ENCODE peak calls at places on chromosome 4, in eight cellular contexts. X is gastrocnemius medialis, S is fibroblast of mammary gland, L is heart right ventricle, O is HCEC 1CT, W is aorta, N is NCI-H524 treated with DMSO at 0.1 percent for 48 hours, G is NCI-H460. A is an unnamed sample.

GRCh38 chr4:139599594-139600374 is 43.8 kb upstream of the SETD7 start:
- DNase-seq in G (peak; percentile 86), X (no peak), O (peak; percentile 70), N (no peak), W (no peak), S (peak; percentile 81), L (no peak), A (no peak)

GRCh38 chr4:81566076-81566663 is 94.5 kb upstream of the RASGEF1B start:
- DNase-seq in G (no peak), X (no peak), L (no peak), N (no peak), S (peak; percentile 7), O (no peak), W (no peak), A (no peak)

GRCh38 chr4:72767903-72768817 is 199.1 kb upstream of the ADAMTS3 start:
- DNase-seq in G (no peak), N (no peak), L (no peak), W (no peak), O (no peak), X (no peak), S (peak; percentile 83), A (no peak)

GRCh38 chr4:159010563-159011260 is 92.2 kb upstream of the RAPGEF2 start:
- DNase-seq in N (no peak), W (peak; percentile 83), L (peak; percentile 64), G (no peak), X (peak; percentile 51), O (peak; percentile 35), S (peak; percentile 91), A (peak; percentile 82)

GRCh38 chr4:8592366-8593267 is at the start of gene CPZ:
- DNase-seq in L (no peak), O (no peak), S (peak; percentile 20), G (no peak), X (no peak), N (no peak), W (peak; percentile 77), A (peak; percentile 37)

GRCh38 chr4:151193414-151193813 is 83.5 kb upstream of the PRSS48 start:
- DNase-seq in X (no peak), G (no peak), N (no peak), L (no peak), W (no peak), S (no peak), O (no peak), A (no peak)

GRCh38 chr4:19329631-19330030 is 922.1 kb upstream of the SLIT2 start:
- DNase-seq in G (no peak), X (no peak), S (peak; percentile 30), W (no peak), O (peak; percentile 43), N (no peak), L (no peak), A (no peak)

GRCh38 chr4:69708211-69708610 is 52.2 kb downstream of the SULT1B1 start:
- DNase-seq in L (no peak), N (no peak), O (no peak), W (no peak), X (no peak), S (peak; percentile 38), G (no peak), A (no peak)

GRCh38 chr4:145435646-145436045 is 46.0 kb upstream of the SMAD1 start:
- DNase-seq in W (no peak), O (no peak), S (no peak), X (no peak), N (no peak), G (no peak), L (no peak), A (no peak)

GRCh38 chr4:151806511-151806927 is 45.7 kb upstream of the GATB start:
- DNase-seq in X (no peak), W (no peak), G (no peak), N (no peak), O (peak; percentile 57), S (peak; percentile 79), L (no peak), A (no peak)

GRCh38 chr4:186627226-186627865 is 72.0 kb upstream of the MTNR1A start:
- DNase-seq in G (no peak), X (no peak), S (peak; percentile 16), L (no peak), W (no peak), N (no peak), O (no peak), A (no peak)

GRCh38 chr4:1043658-1044468 is 32.4 kb downstream of the FGFRL1 start:
- DNase-seq in O (peak; percentile 95), S (peak; percentile 100), N (no peak), L (peak; percentile 80), G (peak; percentile 96), W (peak; percentile 99), X (peak; percentile 76), A (peak; percentile 90)

GRCh38 chr4:37816006-37816405 is 10.5 kb upstream of the PGM2 start:
- DNase-seq in O (no peak), W (no peak), N (no peak), L (no peak), X (no peak), S (no peak), G (no peak), A (no peak)

GRCh38 chr4:43339435-43339834 is 446.9 kb downstream of the GRXCR1 start:
- DNase-seq in X (no peak), L (no peak), S (peak; percentile 92), W (no peak), G (no peak), N (no peak), O (peak; percentile 37), A (no peak)

GRCh38 chr4:8478801-8479744 is 38.5 kb downstream of the TRMT44 start:
- DNase-seq in O (no peak), N (no peak), S (peak; percentile 80), L (no peak), X (no peak), W (no peak), G (peak; percentile 9), A (no peak)

GRCh38 chr4:73573794-73574528 is 46.3 kb downstream of the RASSF6 start:
- DNase-seq in S (peak; percentile 87), N (no peak), W (peak; percentile 45), G (peak; percentile 68), X (no peak), O (peak; percentile 44), L (no peak), A (peak; percentile 31)

GRCh38 chr4:76058888-76059426 is 15.6 kb upstream of the ART3 start:
- DNase-seq in N (no peak), S (no peak), X (no peak), O (no peak), G (no peak), L (no peak), W (no peak), A (no peak)

GRCh38 chr4:146329042-146329716 is 114.8 kb downstream of the REELD1 start:
- DNase-seq in O (peak; percentile 70), N (no peak), G (no peak), X (no peak), W (no peak), L (no peak), S (peak; percentile 80), A (no peak)

GRCh38 chr4:141132689-141133145 is 552 bp downstream of the RNF150 start:
- DNase-seq in L (peak; percentile 55), W (peak; percentile 86), S (no peak), N (no peak), G (no peak), X (no peak), O (no peak), A (peak; percentile 52)

GRCh38 chr4:16116019-16116418 is 32.2 kb upstream of the PROM1 start:
- DNase-seq in N (no peak), G (no peak), X (no peak), W (no peak), L (no peak), S (no peak), O (no peak), A (no peak)

GRCh38 chr4:100224160-100224559 is 33.9 kb upstream of the DDIT4L start:
- DNase-seq in X (no peak), S (no peak), O (no peak), W (no peak), G (no peak), N (no peak), L (no peak), A (no peak)

GRCh38 chr4:153464068-153464467 is 2.1 kb upstream of the TMEM131L start:
- DNase-seq in N (no peak), G (no peak), X (peak; percentile 42), S (no peak), O (no peak), W (no peak), L (no peak), A (no peak)

GRCh38 chr4:13539721-13540445 is 4.4 kb downstream of the NKX3-2 start:
- DNase-seq in W (no peak), X (no peak), G (no peak), L (no peak), O (no peak), S (no peak), N (no peak), A (no peak)

GRCh38 chr4:35614120-35614519 is 630.2 kb downstream of the ARAP2 start:
- DNase-seq in S (no peak), O (no peak), W (no peak), X (no peak), G (no peak), L (no peak), N (no peak), A (no peak)

GRCh38 chr4:149713031-149713430 is 102.6 kb downstream of the IQCM start:
- DNase-seq in X (no peak), O (no peak), G (no peak), L (no peak), W (no peak), S (no peak), N (no peak), A (no peak)

GRCh38 chr4:175560628-175561027 is 251.4 kb downstream of the GPM6A start:
- DNase-seq in S (peak; percentile 38), O (peak; percentile 34), N (peak; percentile 26), G (peak; percentile 38), W (no peak), X (no peak), L (no peak), A (no peak)

GRCh38 chr4:180832086-180832485 is 1411.1 kb upstream of the TENM3 start:
- DNase-seq in S (no peak), L (no peak), X (no peak), G (no peak), O (no peak), N (no peak), W (no peak), A (no peak)

GRCh38 chr4:163895369-163896005 is 401.0 kb downstream of the TMA16 start:
- DNase-seq in W (no peak), S (no peak), O (no peak), G (no peak), X (no peak), N (peak; percentile 42), L (no peak), A (no peak)

GRCh38 chr4:20219526-20219925 is 32.2 kb upstream of the SLIT2 start:
- DNase-seq in L (no peak), X (no peak), S (peak; percentile 19), W (no peak), O (peak; percentile 2), N (no peak), G (no peak), A (no peak)

GRCh38 chr4:84498203-84499026 is 677 bp downstream of the NKX6-1 start:
- DNase-seq in X (no peak), W (peak; percentile 87), G (no peak), L (no peak), S (peak; percentile 25), O (no peak), N (no peak), A (peak; percentile 49)

GRCh38 chr4:5982156-5982973 is 35.9 kb downstream of the C4orf50 start:
- DNase-seq in X (no peak), L (no peak), N (no peak), W (no peak), S (no peak), G (no peak), O (no peak), A (no peak)

GRCh38 chr4:52588097-52588496 is 71.0 kb downstream of the USP46 start:
- DNase-seq in S (peak; percentile 22), N (no peak), G (peak; percentile 8), L (peak; percentile 24), O (peak; percentile 2), W (no peak), X (no peak), A (peak; percentile 49)

GRCh38 chr4:164956766-164957643 is 20.5 kb downstream of the TRIM61 start:
- DNase-seq in G (peak; percentile 61), N (peak; percentile 25), S (peak; percentile 64), O (peak; percentile 58), W (peak; percentile 89), X (peak; percentile 36), L (peak; percentile 77), A (peak; percentile 87)

GRCh38 chr4:169649545-169650226 is 29.3 kb downstream of the CLCN3 start:
- DNase-seq in S (no peak), N (no peak), G (no peak), W (no peak), L (peak; percentile 53), X (no peak), O (no peak), A (peak; percentile 59)